ENCODE peak calls at places on chromosome 12, in nine cellular contexts. One of them, this sample, is unnamed.

GRCh38 chr12:2893007-2893406 is 2.3 kb downstream of the TULP3 start:
- DNase-seq in right atrium auricular region: peak
- DNase-seq in stomach: no peak
- DNase-seq in body of pancreas: no peak
- DNase-seq in left lung: peak
- DNase-seq in WTC11: no peak
- DNase-seq in heart left ventricle: no peak
- DNase-seq in lower lobe of right lung: no peak
- DNase-seq in prostate gland: no peak
- DNase-seq in this sample: no peak

GRCh38 chr12:30806989-30807694 is 52.4 kb upstream of the CAPRIN2 start:
- DNase-seq in body of pancreas: peak
- DNase-seq in right atrium auricular region: no peak
- DNase-seq in stomach: peak
- DNase-seq in lower lobe of right lung: no peak
- DNase-seq in left lung: no peak
- DNase-seq in heart left ventricle: no peak
- DNase-seq in prostate gland: peak
- DNase-seq in WTC11: peak
- DNase-seq in this sample: no peak

GRCh38 chr12:64760808-64761573 is 1.8 kb upstream of the GNS start:
- DNase-seq in left lung: no peak
- DNase-seq in body of pancreas: no peak
- DNase-seq in right atrium auricular region: no peak
- DNase-seq in prostate gland: no peak
- DNase-seq in stomach: no peak
- DNase-seq in lower lobe of right lung: no peak
- DNase-seq in WTC11: no peak
- DNase-seq in heart left ventricle: no peak
- DNase-seq in this sample: no peak

GRCh38 chr12:120584343-120585149 is 3.3 kb upstream of the POP5 start:
- DNase-seq in heart left ventricle: peak
- DNase-seq in stomach: peak
- DNase-seq in left lung: peak
- DNase-seq in WTC11: peak
- DNase-seq in right atrium auricular region: peak
- DNase-seq in prostate gland: peak
- DNase-seq in body of pancreas: peak
- DNase-seq in lower lobe of right lung: peak
- DNase-seq in this sample: peak

GRCh38 chr12:26524862-26525465 is 308.0 kb downstream of the ITPR2 start:
- DNase-seq in WTC11: peak
- DNase-seq in body of pancreas: peak
- DNase-seq in prostate gland: no peak
- DNase-seq in left lung: no peak
- DNase-seq in lower lobe of right lung: no peak
- DNase-seq in stomach: no peak
- DNase-seq in heart left ventricle: no peak
- DNase-seq in right atrium auricular region: no peak
- DNase-seq in this sample: no peak

GRCh38 chr12:119839201-119839600 is 37.9 kb downstream of the CIT start:
- DNase-seq in heart left ventricle: no peak
- DNase-seq in body of pancreas: no peak
- DNase-seq in WTC11: no peak
- DNase-seq in stomach: no peak
- DNase-seq in left lung: no peak
- DNase-seq in lower lobe of right lung: no peak
- DNase-seq in right atrium auricular region: no peak
- DNase-seq in prostate gland: no peak
- DNase-seq in this sample: no peak

GRCh38 chr12:53735-54095 is 12.9 kb upstream of the IQSEC3 start:
- DNase-seq in stomach: no peak
- DNase-seq in left lung: no peak
- DNase-seq in right atrium auricular region: no peak
- DNase-seq in WTC11: no peak
- DNase-seq in lower lobe of right lung: no peak
- DNase-seq in body of pancreas: no peak
- DNase-seq in prostate gland: no peak
- DNase-seq in heart left ventricle: no peak
- DNase-seq in this sample: no peak

GRCh38 chr12:131364903-131365820 is 345.7 kb upstream of the SFSWAP start:
- DNase-seq in heart left ventricle: no peak
- DNase-seq in left lung: no peak
- DNase-seq in right atrium auricular region: no peak
- DNase-seq in lower lobe of right lung: no peak
- DNase-seq in body of pancreas: no peak
- DNase-seq in stomach: no peak
- DNase-seq in WTC11: no peak
- DNase-seq in prostate gland: no peak
- DNase-seq in this sample: no peak

GRCh38 chr12:63163542-63163941 is 12.5 kb upstream of the AVPR1A start:
- DNase-seq in right atrium auricular region: no peak
- DNase-seq in heart left ventricle: no peak
- DNase-seq in prostate gland: no peak
- DNase-seq in left lung: no peak
- DNase-seq in WTC11: no peak
- DNase-seq in lower lobe of right lung: no peak
- DNase-seq in stomach: no peak
- DNase-seq in body of pancreas: no peak
- DNase-seq in this sample: no peak

GRCh38 chr12:115222220-115222619 is 538.2 kb upstream of the TBX3 start:
- DNase-seq in heart left ventricle: no peak
- DNase-seq in left lung: no peak
- DNase-seq in lower lobe of right lung: no peak
- DNase-seq in body of pancreas: no peak
- DNase-seq in prostate gland: no peak
- DNase-seq in right atrium auricular region: no peak
- DNase-seq in WTC11: no peak
- DNase-seq in stomach: no peak
- DNase-seq in this sample: no peak

GRCh38 chr12:108955225-108955835 is 65.5 kb downstream of the SVOP start:
- DNase-seq in body of pancreas: peak
- DNase-seq in heart left ventricle: peak
- DNase-seq in left lung: no peak
- DNase-seq in right atrium auricular region: no peak
- DNase-seq in stomach: no peak
- DNase-seq in lower lobe of right lung: no peak
- DNase-seq in WTC11: no peak
- DNase-seq in prostate gland: peak
- DNase-seq in this sample: no peak

GRCh38 chr12:12723681-12724420 is 6.7 kb downstream of the CDKN1B start:
- DNase-seq in WTC11: peak
- DNase-seq in right atrium auricular region: no peak
- DNase-seq in body of pancreas: peak
- DNase-seq in stomach: peak
- DNase-seq in prostate gland: no peak
- DNase-seq in heart left ventricle: peak
- DNase-seq in left lung: peak
- DNase-seq in lower lobe of right lung: peak
- DNase-seq in this sample: peak

GRCh38 chr12:97425380-97425779 is 37.2 kb upstream of the RMST start:
- DNase-seq in lower lobe of right lung: no peak
- DNase-seq in heart left ventricle: no peak
- DNase-seq in body of pancreas: no peak
- DNase-seq in stomach: no peak
- DNase-seq in right atrium auricular region: no peak
- DNase-seq in left lung: no peak
- DNase-seq in WTC11: no peak
- DNase-seq in prostate gland: no peak
- DNase-seq in this sample: no peak

GRCh38 chr12:48454675-48455074 is 17.7 kb upstream of the ANP32D start:
- DNase-seq in WTC11: no peak
- DNase-seq in body of pancreas: no peak
- DNase-seq in lower lobe of right lung: no peak
- DNase-seq in left lung: no peak
- DNase-seq in right atrium auricular region: no peak
- DNase-seq in stomach: no peak
- DNase-seq in heart left ventricle: no peak
- DNase-seq in prostate gland: no peak
- DNase-seq in this sample: no peak

GRCh38 chr12:24561411-24561871 is 387.5 kb downstream of the BCAT1 start:
- DNase-seq in right atrium auricular region: no peak
- DNase-seq in heart left ventricle: no peak
- DNase-seq in left lung: no peak
- DNase-seq in lower lobe of right lung: no peak
- DNase-seq in prostate gland: peak
- DNase-seq in stomach: no peak
- DNase-seq in body of pancreas: no peak
- DNase-seq in WTC11: no peak
- DNase-seq in this sample: no peak

GRCh38 chr12:122051231-122051876 is 27.2 kb upstream of the MLXIP start:
- DNase-seq in body of pancreas: peak
- DNase-seq in heart left ventricle: peak
- DNase-seq in lower lobe of right lung: no peak
- DNase-seq in prostate gland: no peak
- DNase-seq in left lung: no peak
- DNase-seq in right atrium auricular region: no peak
- DNase-seq in WTC11: no peak
- DNase-seq in stomach: no peak
- DNase-seq in this sample: no peak

GRCh38 chr12:93873561-93873960 is 196.4 kb downstream of the CRADD start:
- DNase-seq in lower lobe of right lung: no peak
- DNase-seq in right atrium auricular region: no peak
- DNase-seq in stomach: no peak
- DNase-seq in left lung: no peak
- DNase-seq in prostate gland: no peak
- DNase-seq in WTC11: no peak
- DNase-seq in heart left ventricle: no peak
- DNase-seq in body of pancreas: no peak
- DNase-seq in this sample: no peak

GRCh38 chr12:121034906-121035305 is 4.1 kb downstream of the OASL start:
- DNase-seq in heart left ventricle: no peak
- DNase-seq in WTC11: no peak
- DNase-seq in left lung: no peak
- DNase-seq in body of pancreas: no peak
- DNase-seq in lower lobe of right lung: peak
- DNase-seq in right atrium auricular region: no peak
- DNase-seq in prostate gland: no peak
- DNase-seq in stomach: no peak
- DNase-seq in this sample: no peak

GRCh38 chr12:1544991-1545700 is 49.2 kb downstream of the FBXL14 start:
- DNase-seq in body of pancreas: no peak
- DNase-seq in heart left ventricle: no peak
- DNase-seq in WTC11: no peak
- DNase-seq in prostate gland: no peak
- DNase-seq in lower lobe of right lung: no peak
- DNase-seq in stomach: no peak
- DNase-seq in left lung: no peak
- DNase-seq in right atrium auricular region: no peak
- DNase-seq in this sample: no peak

GRCh38 chr12:100926669-100927248 is 132.2 kb downstream of the ANO4 start:
- DNase-seq in lower lobe of right lung: no peak
- DNase-seq in right atrium auricular region: no peak
- DNase-seq in left lung: no peak
- DNase-seq in body of pancreas: peak
- DNase-seq in WTC11: peak
- DNase-seq in prostate gland: no peak
- DNase-seq in heart left ventricle: no peak
- DNase-seq in stomach: no peak
- DNase-seq in this sample: no peak
- TF ChIP-seq CTCF in lower lobe of right lung: no peak
- TF ChIP-seq CTCF in right atrium auricular region: no peak
- TF ChIP-seq CTCF in left lung: no peak
- TF ChIP-seq CTCF in body of pancreas: peak
- TF ChIP-seq CTCF in WTC11: no peak
- TF ChIP-seq CTCF in prostate gland: no peak
- TF ChIP-seq CTCF in heart left ventricle: no peak
- TF ChIP-seq CTCF in stomach: no peak
- TF ChIP-seq CTCF in this sample: no peak

GRCh38 chr12:105365231-105365630 is 34.7 kb downstream of the C12orf75 start:
- DNase-seq in right atrium auricular region: no peak
- DNase-seq in prostate gland: no peak
- DNase-seq in WTC11: no peak
- DNase-seq in heart left ventricle: no peak
- DNase-seq in stomach: no peak
- DNase-seq in lower lobe of right lung: no peak
- DNase-seq in left lung: no peak
- DNase-seq in body of pancreas: no peak
- DNase-seq in this sample: no peak

GRCh38 chr12:105368047-105368646 is 37.7 kb downstream of the C12orf75 start:
- DNase-seq in lower lobe of right lung: no peak
- DNase-seq in stomach: no peak
- DNase-seq in heart left ventricle: no peak
- DNase-seq in WTC11: no peak
- DNase-seq in prostate gland: no peak
- DNase-seq in right atrium auricular region: no peak
- DNase-seq in body of pancreas: no peak
- DNase-seq in left lung: no peak
- DNase-seq in this sample: no peak

GRCh38 chr12:105363890-105364289 is 33.4 kb downstream of the C12orf75 start:
- DNase-seq in stomach: no peak
- DNase-seq in body of pancreas: no peak
- DNase-seq in prostate gland: no peak
- DNase-seq in heart left ventricle: no peak
- DNase-seq in left lung: no peak
- DNase-seq in WTC11: no peak
- DNase-seq in lower lobe of right lung: no peak
- DNase-seq in right atrium auricular region: no peak
- DNase-seq in this sample: no peak

GRCh38 chr12:105369014-105369413 is 38.5 kb downstream of the C12orf75 start:
- DNase-seq in left lung: no peak
- DNase-seq in body of pancreas: no peak
- DNase-seq in lower lobe of right lung: no peak
- DNase-seq in WTC11: no peak
- DNase-seq in prostate gland: no peak
- DNase-seq in heart left ventricle: no peak
- DNase-seq in stomach: no peak
- DNase-seq in right atrium auricular region: no peak
- DNase-seq in this sample: no peak
- TF ChIP-seq CTCF in left lung: no peak
- TF ChIP-seq CTCF in body of pancreas: no peak
- TF ChIP-seq CTCF in lower lobe of right lung: no peak
- TF ChIP-seq CTCF in WTC11: no peak
- TF ChIP-seq CTCF in prostate gland: no peak
- TF ChIP-seq CTCF in heart left ventricle: no peak
- TF ChIP-seq CTCF in stomach: peak
- TF ChIP-seq CTCF in right atrium auricular region: no peak
- TF ChIP-seq CTCF in this sample: no peak

GRCh38 chr12:46941981-46942380 is 116.2 kb upstream of the SLC38A4 start:
- DNase-seq in heart left ventricle: no peak
- DNase-seq in WTC11: no peak
- DNase-seq in prostate gland: no peak
- DNase-seq in lower lobe of right lung: no peak
- DNase-seq in right atrium auricular region: no peak
- DNase-seq in body of pancreas: no peak
- DNase-seq in left lung: no peak
- DNase-seq in stomach: no peak
- DNase-seq in this sample: no peak
- TF ChIP-seq CTCF in heart left ventricle: no peak
- TF ChIP-seq CTCF in WTC11: no peak
- TF ChIP-seq CTCF in prostate gland: no peak
- TF ChIP-seq CTCF in lower lobe of right lung: no peak
- TF ChIP-seq CTCF in right atrium auricular region: no peak
- TF ChIP-seq CTCF in body of pancreas: no peak
- TF ChIP-seq CTCF in left lung: no peak
- TF ChIP-seq CTCF in stomach: no peak
- TF ChIP-seq CTCF in this sample: no peak

DNA sequence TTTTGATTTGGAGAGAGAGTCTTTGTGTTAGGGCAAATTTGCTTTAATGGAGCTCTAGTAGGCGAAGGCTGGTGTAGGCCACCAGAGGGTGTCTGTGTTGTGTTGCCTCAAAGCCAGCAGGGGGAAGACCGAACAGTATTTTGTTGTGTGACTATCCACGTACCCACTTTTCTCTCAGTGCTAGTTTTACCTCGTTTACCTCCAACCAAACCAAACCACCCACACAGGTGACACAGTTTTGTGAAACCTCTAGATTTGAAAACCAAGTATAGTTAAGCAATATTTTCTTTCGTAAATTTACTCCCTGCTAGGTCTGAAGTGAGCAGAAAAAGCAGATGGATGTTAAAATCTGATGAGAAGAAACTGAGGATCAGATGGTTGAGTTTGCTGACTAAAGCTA is 36.3 kb upstream of the NPFF start:
- DNase-seq in body of pancreas: peak
- DNase-seq in stomach: peak
- DNase-seq in right atrium auricular region: peak
- DNase-seq in heart left ventricle: peak
- DNase-seq in lower lobe of right lung: peak
- DNase-seq in prostate gland: peak
- DNase-seq in WTC11: peak
- DNase-seq in left lung: no peak
- DNase-seq in this sample: no peak
- TF ChIP-seq CTCF in body of pancreas: peak
- TF ChIP-seq CTCF in stomach: peak
- TF ChIP-seq CTCF in right atrium auricular region: peak
- TF ChIP-seq CTCF in heart left ventricle: peak
- TF ChIP-seq CTCF in lower lobe of right lung: peak
- TF ChIP-seq CTCF in prostate gland: peak
- TF ChIP-seq CTCF in WTC11: peak
- TF ChIP-seq CTCF in left lung: peak
- TF ChIP-seq CTCF in this sample: no peak